ENCODE peak calls at places on chromosomes 4 and X, in eight cellular contexts. One of them, this sample, is unnamed. For H3K4me1, the result is how much of the 10 kb centered on the place peaks cover.

GRCh38 chr4:158714937-158715336 is 8.3 kb downstream of the PPID start:
- DNase-seq in neuronal stem cell: no peak
- DNase-seq in PC-3: no peak
- DNase-seq in CD4-positive, alpha-beta memory T cell: no peak
- DNase-seq in tibial nerve: no peak
- DNase-seq in right cardiac atrium: no peak
- DNase-seq in pancreas: no peak
- DNase-seq in neural progenitor cell: no peak
- DNase-seq in this sample: no peak

GRCh38 chr4:75867135-75867534 is 35.1 kb downstream of the PPEF2 start:
- DNase-seq in neuronal stem cell: no peak
- DNase-seq in CD4-positive, alpha-beta memory T cell: no peak
- DNase-seq in neural progenitor cell: no peak
- DNase-seq in right cardiac atrium: no peak
- DNase-seq in PC-3: no peak
- DNase-seq in tibial nerve: no peak
- DNase-seq in pancreas: no peak
- DNase-seq in this sample: no peak

GRCh38 chr4:113131146-113131545 is 81.7 kb downstream of the ANK2 start:
- DNase-seq in pancreas: no peak
- DNase-seq in neuronal stem cell: no peak
- DNase-seq in CD4-positive, alpha-beta memory T cell: no peak
- DNase-seq in right cardiac atrium: no peak
- DNase-seq in PC-3: no peak
- DNase-seq in neural progenitor cell: no peak
- DNase-seq in tibial nerve: no peak
- DNase-seq in this sample: no peak

GRCh38 chrX:44162964-44163475 is 180.5 kb downstream of the EFHC2 start:
- DNase-seq in neuronal stem cell: no peak
- DNase-seq in right cardiac atrium: no peak
- DNase-seq in CD4-positive, alpha-beta memory T cell: no peak
- DNase-seq in pancreas: no peak
- DNase-seq in tibial nerve: no peak
- DNase-seq in neural progenitor cell: no peak
- DNase-seq in PC-3: no peak
- DNase-seq in this sample: no peak

GRCh38 chrX:15601932-15602331 is 1.2 kb upstream of the ACE2 start:
- DNase-seq in right cardiac atrium: no peak
- DNase-seq in CD4-positive, alpha-beta memory T cell: no peak
- DNase-seq in neuronal stem cell: no peak
- DNase-seq in tibial nerve: no peak
- DNase-seq in PC-3: no peak
- DNase-seq in neural progenitor cell: no peak
- DNase-seq in pancreas: no peak
- DNase-seq in this sample: no peak

GRCh38 chrX:150366951-150367545 is 3.9 kb downstream of the MAMLD1 start:
- DNase-seq in PC-3: peak
- DNase-seq in pancreas: no peak
- DNase-seq in neural progenitor cell: no peak
- DNase-seq in neuronal stem cell: no peak
- DNase-seq in CD4-positive, alpha-beta memory T cell: no peak
- DNase-seq in tibial nerve: no peak
- DNase-seq in right cardiac atrium: no peak
- DNase-seq in this sample: no peak

GRCh38 chr4:122775987-122776836 is 43.7 kb downstream of the BBS12 start:
- DNase-seq in CD4-positive, alpha-beta memory T cell: no peak
- DNase-seq in neural progenitor cell: no peak
- DNase-seq in neuronal stem cell: no peak
- DNase-seq in tibial nerve: no peak
- DNase-seq in pancreas: no peak
- DNase-seq in right cardiac atrium: no peak
- DNase-seq in PC-3: no peak
- DNase-seq in this sample: no peak

GRCh38 chrX:45621356-45622041 is 420.8 kb upstream of the DIPK2B start:
- DNase-seq in right cardiac atrium: no peak
- DNase-seq in PC-3: peak
- DNase-seq in neuronal stem cell: no peak
- DNase-seq in CD4-positive, alpha-beta memory T cell: no peak
- DNase-seq in pancreas: no peak
- DNase-seq in neural progenitor cell: no peak
- DNase-seq in tibial nerve: no peak
- DNase-seq in this sample: no peak

GRCh38 chr4:106329027-106329618 is 12.8 kb downstream of the AIMP1 start:
- DNase-seq in right cardiac atrium: no peak
- DNase-seq in PC-3: peak
- DNase-seq in pancreas: no peak
- DNase-seq in neuronal stem cell: no peak
- DNase-seq in CD4-positive, alpha-beta memory T cell: no peak
- DNase-seq in tibial nerve: no peak
- DNase-seq in neural progenitor cell: peak
- DNase-seq in this sample: peak

GRCh38 chr4:537436-538264 is 38.4 kb downstream of the TMEM271 start:
- DNase-seq in right cardiac atrium: no peak
- DNase-seq in tibial nerve: no peak
- DNase-seq in pancreas: peak
- DNase-seq in PC-3: no peak
- DNase-seq in neuronal stem cell: no peak
- DNase-seq in CD4-positive, alpha-beta memory T cell: no peak
- DNase-seq in neural progenitor cell: no peak
- DNase-seq in this sample: no peak

GRCh38 chr4:188002346-188002745 is 6.8 kb downstream of the ZFP42 start:
- DNase-seq in tibial nerve: no peak
- DNase-seq in pancreas: no peak
- DNase-seq in PC-3: peak
- DNase-seq in neural progenitor cell: no peak
- DNase-seq in right cardiac atrium: no peak
- DNase-seq in neuronal stem cell: no peak
- DNase-seq in CD4-positive, alpha-beta memory T cell: no peak
- DNase-seq in this sample: no peak

GRCh38 chr4:145937990-145938611 is 522 bp downstream of the ZNF827 start:
- DNase-seq in neuronal stem cell: peak
- DNase-seq in right cardiac atrium: peak
- DNase-seq in CD4-positive, alpha-beta memory T cell: peak
- DNase-seq in PC-3: peak
- DNase-seq in pancreas: no peak
- DNase-seq in neural progenitor cell: peak
- DNase-seq in tibial nerve: no peak
- DNase-seq in this sample: peak

GRCh38 chr4:147943159-147943638 is 211.3 kb downstream of the ARHGAP10 start:
- DNase-seq in CD4-positive, alpha-beta memory T cell: peak
- DNase-seq in right cardiac atrium: no peak
- DNase-seq in neural progenitor cell: no peak
- DNase-seq in neuronal stem cell: no peak
- DNase-seq in tibial nerve: no peak
- DNase-seq in PC-3: no peak
- DNase-seq in pancreas: no peak
- DNase-seq in this sample: no peak

DNA sequence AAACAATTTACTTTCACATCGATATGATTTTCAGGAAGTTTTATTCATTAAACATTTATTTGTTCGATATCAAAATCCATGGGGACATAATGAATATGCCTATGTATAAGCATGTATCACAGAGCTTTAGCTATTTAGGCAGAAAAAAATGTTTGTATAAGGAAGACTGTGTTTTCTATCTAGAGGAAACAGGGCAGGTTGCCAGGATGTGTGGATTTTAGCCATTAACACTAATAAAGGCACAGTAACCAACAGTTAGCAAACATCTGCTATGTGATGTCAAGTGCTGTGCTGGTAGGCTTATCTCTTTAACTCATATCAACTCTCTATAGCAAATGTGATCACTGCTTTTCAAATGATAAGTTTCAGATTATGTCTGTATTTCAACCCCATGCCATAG is 708.9 kb upstream of the HS3ST1 start:
- DNase-seq in tibial nerve: no peak
- DNase-seq in pancreas: no peak
- DNase-seq in CD4-positive, alpha-beta memory T cell: no peak
- DNase-seq in neural progenitor cell: no peak
- DNase-seq in neuronal stem cell: no peak
- DNase-seq in PC-3: no peak
- DNase-seq in right cardiac atrium: no peak
- DNase-seq in this sample: no peak
- H3K4me1 ChIP-seq in tibial nerve: under half
- H3K4me1 ChIP-seq in pancreas: under half
- H3K4me1 ChIP-seq in CD4-positive, alpha-beta memory T cell: under half
- H3K4me1 ChIP-seq in neural progenitor cell: under half
- H3K4me1 ChIP-seq in neuronal stem cell: under half
- H3K4me1 ChIP-seq in PC-3: under half
- H3K4me1 ChIP-seq in right cardiac atrium: under half
- H3K4me1 ChIP-seq in this sample: under half

GRCh38 chr4:1743975-1744374 is 22.7 kb downstream of the TACC3 start:
- DNase-seq in right cardiac atrium: no peak
- DNase-seq in tibial nerve: no peak
- DNase-seq in CD4-positive, alpha-beta memory T cell: no peak
- DNase-seq in neural progenitor cell: no peak
- DNase-seq in PC-3: no peak
- DNase-seq in neuronal stem cell: no peak
- DNase-seq in pancreas: peak
- DNase-seq in this sample: no peak

GRCh38 chr4:1743551-1743950 is 22.2 kb downstream of the TACC3 start:
- DNase-seq in tibial nerve: no peak
- DNase-seq in pancreas: peak
- DNase-seq in right cardiac atrium: no peak
- DNase-seq in neuronal stem cell: no peak
- DNase-seq in PC-3: no peak
- DNase-seq in neural progenitor cell: no peak
- DNase-seq in CD4-positive, alpha-beta memory T cell: no peak
- DNase-seq in this sample: no peak

GRCh38 chr4:1745165-1745564 is 23.8 kb downstream of the TACC3 start:
- DNase-seq in CD4-positive, alpha-beta memory T cell: no peak
- DNase-seq in pancreas: no peak
- DNase-seq in neural progenitor cell: no peak
- DNase-seq in PC-3: no peak
- DNase-seq in right cardiac atrium: no peak
- DNase-seq in tibial nerve: no peak
- DNase-seq in neuronal stem cell: no peak
- DNase-seq in this sample: no peak

GRCh38 chr4:1745697-1746096 is 24.4 kb downstream of the TACC3 start:
- DNase-seq in neural progenitor cell: no peak
- DNase-seq in right cardiac atrium: no peak
- DNase-seq in tibial nerve: no peak
- DNase-seq in PC-3: no peak
- DNase-seq in pancreas: no peak
- DNase-seq in CD4-positive, alpha-beta memory T cell: no peak
- DNase-seq in neuronal stem cell: no peak
- DNase-seq in this sample: no peak

GRCh38 chr4:1744552-1744951 is 23.2 kb downstream of the TACC3 start:
- DNase-seq in neuronal stem cell: no peak
- DNase-seq in tibial nerve: no peak
- DNase-seq in pancreas: no peak
- DNase-seq in right cardiac atrium: no peak
- DNase-seq in CD4-positive, alpha-beta memory T cell: no peak
- DNase-seq in neural progenitor cell: no peak
- DNase-seq in PC-3: no peak
- DNase-seq in this sample: no peak
- H3K4me1 ChIP-seq in neuronal stem cell: under half
- H3K4me1 ChIP-seq in tibial nerve: under half
- H3K4me1 ChIP-seq in pancreas: under half
- H3K4me1 ChIP-seq in right cardiac atrium: under half
- H3K4me1 ChIP-seq in CD4-positive, alpha-beta memory T cell: under half
- H3K4me1 ChIP-seq in neural progenitor cell: under half
- H3K4me1 ChIP-seq in PC-3: under half
- H3K4me1 ChIP-seq in this sample: under half

GRCh38 chrX:2705461-2705860 is 14.4 kb downstream of the CD99 start:
- DNase-seq in right cardiac atrium: no peak
- DNase-seq in PC-3: no peak
- DNase-seq in neuronal stem cell: no peak
- DNase-seq in neural progenitor cell: no peak
- DNase-seq in tibial nerve: no peak
- DNase-seq in CD4-positive, alpha-beta memory T cell: no peak
- DNase-seq in pancreas: no peak
- DNase-seq in this sample: no peak

GRCh38 chrX:2707334-2707760 is 16.3 kb downstream of the CD99 start:
- DNase-seq in PC-3: peak
- DNase-seq in CD4-positive, alpha-beta memory T cell: peak
- DNase-seq in right cardiac atrium: peak
- DNase-seq in tibial nerve: peak
- DNase-seq in neural progenitor cell: peak
- DNase-seq in neuronal stem cell: no peak
- DNase-seq in pancreas: peak
- DNase-seq in this sample: peak

GRCh38 chrX:2708016-2708415 is 16.9 kb downstream of the CD99 start:
- DNase-seq in right cardiac atrium: no peak
- DNase-seq in neural progenitor cell: no peak
- DNase-seq in PC-3: peak
- DNase-seq in CD4-positive, alpha-beta memory T cell: no peak
- DNase-seq in pancreas: peak
- DNase-seq in tibial nerve: no peak
- DNase-seq in neuronal stem cell: no peak
- DNase-seq in this sample: no peak

GRCh38 chrX:2703991-2704369 is 12.9 kb downstream of the CD99 start:
- DNase-seq in neural progenitor cell: no peak
- DNase-seq in right cardiac atrium: no peak
- DNase-seq in CD4-positive, alpha-beta memory T cell: no peak
- DNase-seq in tibial nerve: no peak
- DNase-seq in neuronal stem cell: no peak
- DNase-seq in PC-3: no peak
- DNase-seq in pancreas: no peak
- DNase-seq in this sample: no peak

GRCh38 chrX:2705036-2705435 is 13.9 kb downstream of the CD99 start:
- DNase-seq in PC-3: no peak
- DNase-seq in CD4-positive, alpha-beta memory T cell: no peak
- DNase-seq in right cardiac atrium: peak
- DNase-seq in tibial nerve: no peak
- DNase-seq in neural progenitor cell: no peak
- DNase-seq in pancreas: no peak
- DNase-seq in neuronal stem cell: no peak
- DNase-seq in this sample: no peak
- H3K4me1 ChIP-seq in PC-3: under half
- H3K4me1 ChIP-seq in CD4-positive, alpha-beta memory T cell: half or more
- H3K4me1 ChIP-seq in right cardiac atrium: half or more
- H3K4me1 ChIP-seq in tibial nerve: under half
- H3K4me1 ChIP-seq in neural progenitor cell: under half
- H3K4me1 ChIP-seq in pancreas: under half
- H3K4me1 ChIP-seq in neuronal stem cell: half or more
- H3K4me1 ChIP-seq in this sample: half or more

GRCh38 chr4:6722891-6723290 is 6.9 kb downstream of the BLOC1S4 start:
- DNase-seq in right cardiac atrium: no peak
- DNase-seq in tibial nerve: no peak
- DNase-seq in neural progenitor cell: no peak
- DNase-seq in neuronal stem cell: no peak
- DNase-seq in pancreas: no peak
- DNase-seq in PC-3: no peak
- DNase-seq in CD4-positive, alpha-beta memory T cell: no peak
- DNase-seq in this sample: no peak

GRCh38 chr4:6727081-6727942 is 11.3 kb downstream of the BLOC1S4 start:
- DNase-seq in pancreas: peak
- DNase-seq in right cardiac atrium: peak
- DNase-seq in tibial nerve: peak
- DNase-seq in neural progenitor cell: peak
- DNase-seq in neuronal stem cell: peak
- DNase-seq in PC-3: no peak
- DNase-seq in CD4-positive, alpha-beta memory T cell: no peak
- DNase-seq in this sample: no peak

GRCh38 chr4:6723851-6724250 is 7.9 kb downstream of the BLOC1S4 start:
- DNase-seq in tibial nerve: no peak
- DNase-seq in CD4-positive, alpha-beta memory T cell: no peak
- DNase-seq in pancreas: no peak
- DNase-seq in right cardiac atrium: no peak
- DNase-seq in neuronal stem cell: no peak
- DNase-seq in neural progenitor cell: no peak
- DNase-seq in PC-3: no peak
- DNase-seq in this sample: no peak

GRCh38 chr4:6727943-6728250 is 11.9 kb downstream of the BLOC1S4 start:
- DNase-seq in pancreas: no peak
- DNase-seq in right cardiac atrium: no peak
- DNase-seq in tibial nerve: no peak
- DNase-seq in neural progenitor cell: no peak
- DNase-seq in CD4-positive, alpha-beta memory T cell: no peak
- DNase-seq in PC-3: no peak
- DNase-seq in neuronal stem cell: no peak
- DNase-seq in this sample: no peak

GRCh38 chr4:6724461-6725111 is 8.6 kb downstream of the BLOC1S4 start:
- DNase-seq in neural progenitor cell: peak
- DNase-seq in PC-3: no peak
- DNase-seq in CD4-positive, alpha-beta memory T cell: no peak
- DNase-seq in neuronal stem cell: no peak
- DNase-seq in right cardiac atrium: no peak
- DNase-seq in tibial nerve: no peak
- DNase-seq in pancreas: no peak
- DNase-seq in this sample: no peak
- H3K4me1 ChIP-seq in neural progenitor cell: under half
- H3K4me1 ChIP-seq in PC-3: under half
- H3K4me1 ChIP-seq in CD4-positive, alpha-beta memory T cell: under half
- H3K4me1 ChIP-seq in neuronal stem cell: under half
- H3K4me1 ChIP-seq in right cardiac atrium: under half
- H3K4me1 ChIP-seq in tibial nerve: under half
- H3K4me1 ChIP-seq in pancreas: under half
- H3K4me1 ChIP-seq in this sample: under half